ENCODE peak calls at places on chromosome 19, in eight cellular contexts. R is stomach, B is cardiac muscle cell, E is SJSA1, T is upper lobe of right lung, O is lower lobe of right lung, C is body of pancreas, X is psoas muscle. D is an unnamed sample.
A peak's percentile ranks its signal among the peaks of the same experiment; 100 is the strongest.

GRCh38 chr19:46944123-46944718 is 75.4 kb upstream of the NPAS1 start:
- DNase-seq in R (no peak), B (no peak), E (no peak), T (no peak), O (no peak), C (no peak), X (no peak), D (no peak)

GRCh38 chr19:35291916-35292315 is at the start of gene MAG:
- DNase-seq in R (no peak), B (no peak), E (no peak), T (no peak), O (no peak), C (no peak), X (no peak), D (no peak)

GRCh38 chr19:41981724-41982123 is 12.3 kb downstream of the ATP1A3 start:
- DNase-seq in R (no peak), B (no peak), E (no peak), T (no peak), O (no peak), C (no peak), X (no peak), D (no peak)

GRCh38 chr19:35116085-35116801 is 620 bp downstream of the FXYD3 start:
- DNase-seq in R (peak; percentile 85), B (no peak), E (no peak), T (no peak), O (peak; percentile 78), C (peak; percentile 69), X (no peak), D (no peak)

GRCh38 chr19:19587776-19588175 is 30.7 kb downstream of the PBX4 start:
- DNase-seq in R (no peak), B (no peak), E (no peak), T (no peak), O (no peak), C (no peak), X (no peak), D (no peak)

GRCh38 chr19:42030605-42031004 is 36.6 kb upstream of the ATP1A3 start:
- DNase-seq in R (no peak), B (no peak), E (no peak), T (no peak), O (no peak), C (no peak), X (peak; percentile 6), D (no peak)

GRCh38 chr19:35513975-35514809 is 743 bp upstream of the DMKN start:
- DNase-seq in R (no peak), B (peak; percentile 31), E (no peak), T (no peak), O (no peak), C (no peak), X (no peak), D (no peak)

GRCh38 chr19:13781547-13781946 is 7.3 kb downstream of the C19orf53 start:
- DNase-seq in R (peak; percentile 62), B (peak; percentile 67), E (peak; percentile 82), T (peak; percentile 76), O (peak; percentile 64), C (peak; percentile 40), X (peak; percentile 71), D (no peak)

GRCh38 chr19:39828015-39828633 is 5.8 kb downstream of the DYRK1B start:
- DNase-seq in R (no peak), B (no peak), E (no peak), T (no peak), O (no peak), C (no peak), X (peak; percentile 54), D (no peak)

GRCh38 chr19:30320466-30320865 is 51.7 kb upstream of the ZNF536 start:
- DNase-seq in R (peak; percentile 8), B (no peak), E (no peak), T (no peak), O (no peak), C (no peak), X (no peak), D (no peak)

GRCh38 chr19:10433131-10433536 is 12.8 kb downstream of the PDE4A start:
- DNase-seq in R (peak; percentile 39), B (no peak), E (no peak), T (no peak), O (no peak), C (peak; percentile 41), X (peak; percentile 62), D (no peak)

GRCh38 chr19:53037101-53038097 is 7.1 kb upstream of the ERVV-2 start:
- DNase-seq in R (no peak), B (peak; percentile 73), E (no peak), T (peak; percentile 65), O (peak; percentile 48), C (peak; percentile 30), X (no peak), D (peak; percentile 45)

GRCh38 chr19:32675720-32676185 is at the start of gene RGS9BP:
- DNase-seq in R (peak; percentile 83), B (peak; percentile 72), E (peak; percentile 85), T (peak; percentile 93), O (peak; percentile 90), C (peak; percentile 75), X (peak; percentile 95), D (peak; percentile 80)

GRCh38 chr19:39362682-39363657 is 20.7 kb downstream of the SAMD4B start:
- DNase-seq in R (no peak), B (no peak), E (no peak), T (peak; percentile 34), O (no peak), C (no peak), X (no peak), D (peak; percentile 62)

GRCh38 chr19:30323904-30324303 is 48.3 kb upstream of the ZNF536 start:
- DNase-seq in R (no peak), B (no peak), E (no peak), T (no peak), O (no peak), C (no peak), X (no peak), D (no peak)

GRCh38 chr19:35295453-35295791 is 3.5 kb downstream of the MAG start:
- DNase-seq in R (no peak), B (no peak), E (no peak), T (no peak), O (no peak), C (no peak), X (no peak), D (no peak)

DNA sequence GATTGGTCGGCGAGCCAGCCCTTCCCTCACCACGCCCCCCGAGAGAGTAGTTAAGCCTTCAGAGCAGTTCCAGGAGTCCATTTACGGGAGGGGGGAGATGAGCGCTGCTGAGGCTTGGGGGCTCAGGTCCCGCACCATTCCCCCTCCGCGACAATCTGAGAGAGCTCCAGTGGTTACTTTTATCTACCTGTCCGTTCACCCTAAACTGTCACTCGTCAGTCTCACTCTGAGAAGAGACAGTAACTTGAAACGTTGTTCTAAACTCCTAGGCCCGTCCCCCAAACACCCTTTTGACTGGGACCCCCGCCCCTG is 2.0 kb downstream of the FOSB start:
- DNase-seq in R (peak; percentile 91), B (peak; percentile 95), E (peak; percentile 93), T (no peak), O (no peak), C (no peak), X (no peak), D (no peak)
- H3K4me3 ChIP-seq in R (peak overlapping the region; percentile 56), B (peak overlapping the region; percentile 65), E (peak overlapping the region; percentile 49), T (peak overlapping the region; percentile 81), O (peak overlapping the region; percentile 74), C (peak overlapping the region; percentile 7), X (peak overlapping the region; percentile 86), D (peak overlapping the region; percentile 47)

DNA sequence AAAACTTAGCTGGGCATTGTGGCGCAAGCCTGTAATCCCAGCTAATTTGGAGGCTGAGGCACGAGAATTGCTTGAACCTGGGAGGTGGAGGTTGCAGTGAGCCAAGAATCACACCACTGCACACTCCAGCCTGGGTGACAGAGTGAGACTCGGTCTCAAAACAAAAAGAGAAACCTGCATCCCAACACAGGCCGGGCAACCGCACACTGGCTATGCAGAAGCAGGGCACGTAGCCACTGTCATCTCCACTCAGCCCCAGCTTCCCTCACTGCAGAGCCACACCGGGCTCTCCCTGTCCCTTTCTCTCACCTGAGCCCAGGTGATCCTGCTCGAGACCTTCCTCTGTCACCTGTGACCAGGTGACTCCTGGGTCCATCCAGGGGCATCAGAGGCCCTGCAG is 11.7 kb downstream of the ELL start:
- DNase-seq in R (no peak), B (no peak), E (no peak), T (no peak), O (no peak), C (no peak), X (peak; percentile 30), D (no peak)
- H3K4me1 ChIP-seq in R (peaks cover 45% of the 10 kb centered on the region), B (peaks cover 63% of the 10 kb centered on the region), E (peaks cover 10% of the 10 kb centered on the region), T (peaks cover 61% of the 10 kb centered on the region), O (peaks cover 73% of the 10 kb centered on the region), C (peaks cover 57% of the 10 kb centered on the region), X (peaks cover 82% of the 10 kb centered on the region), D (peaks cover 20% of the 10 kb centered on the region)

GRCh38 chr19:37909661-37910199 is 2.7 kb downstream of the SIPA1L3 start:
- DNase-seq in R (no peak), B (no peak), E (no peak), T (no peak), O (no peak), C (no peak), X (peak; percentile 3), D (no peak)
- H3K27ac ChIP-seq in R (no peak overlapping the region), B (no peak overlapping the region), E (no peak overlapping the region), T (no peak overlapping the region), O (no peak overlapping the region), C (no peak overlapping the region), X (peak overlapping the region; percentile 11), D (no peak overlapping the region)

GRCh38 chr19:16180611-16181010 is 4.6 kb upstream of the FAM32A start:
- DNase-seq in R (no peak), B (no peak), E (peak; percentile 80), T (no peak), O (no peak), C (no peak), X (no peak), D (no peak)

GRCh38 chr19:16170134-16170533 is 3.2 kb downstream of the CIB3 start:
- DNase-seq in R (no peak), B (no peak), E (no peak), T (no peak), O (no peak), C (no peak), X (no peak), D (no peak)

GRCh38 chr19:16175954-16176353 is 2.6 kb upstream of the CIB3 start:
- DNase-seq in R (no peak), B (no peak), E (no peak), T (no peak), O (no peak), C (no peak), X (no peak), D (no peak)
- H3K4me3 ChIP-seq in R (no peak overlapping the region), B (no peak overlapping the region), E (no peak overlapping the region), T (no peak overlapping the region), O (no peak overlapping the region), C (no peak overlapping the region), X (no peak overlapping the region), D (no peak overlapping the region)

DNA sequence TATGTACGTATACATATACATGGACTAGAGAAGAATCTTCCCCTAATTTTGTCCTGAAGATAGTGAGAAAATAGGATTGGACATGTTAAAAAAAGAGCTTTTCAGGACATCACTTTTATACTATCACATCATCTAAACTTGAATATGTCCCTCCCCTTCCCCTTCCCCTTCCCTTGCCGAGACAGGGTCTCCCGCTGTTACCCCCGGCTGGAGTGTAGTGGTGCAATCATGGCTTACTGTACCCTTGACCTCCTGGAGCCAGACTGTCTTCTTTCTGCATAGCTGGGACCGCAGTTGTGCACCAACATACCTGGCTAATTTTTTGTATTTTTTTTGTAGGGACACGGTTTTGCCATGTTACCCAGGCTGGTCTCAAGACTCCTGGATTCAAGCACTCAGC is 6.6 kb downstream of the HNRNPM start:
- DNase-seq in R (no peak), B (no peak), E (no peak), T (no peak), O (no peak), C (no peak), X (no peak), D (no peak)
- H3K4me1 ChIP-seq in R (peaks cover 75% of the 10 kb centered on the region), B (peaks cover 26% of the 10 kb centered on the region), E (peaks cover 25% of the 10 kb centered on the region), T (peaks cover 82% of the 10 kb centered on the region), O (peaks cover 91% of the 10 kb centered on the region), C (peaks cover 81% of the 10 kb centered on the region), X (peaks cover 95% of the 10 kb centered on the region), D (peaks cover 18% of the 10 kb centered on the region)